ENCODE peak calls at places on chromosomes 2 and 18, in nine cellular contexts. R, Q, I, N, M, F, Z, W and Y are unnamed samples.

GRCh38 chr2:3712424-3712823 is 9.0 kb downstream of the DCDC2C start:
- DNase-seq in R (no peak), W (no peak), I (no peak), F (no peak), Q (no peak), N (no peak), M (no peak), Z (no peak), Y (no peak)

GRCh38 chr2:154537024-154537423 is 161.5 kb upstream of the KCNJ3 start:
- DNase-seq in I (no peak), Q (no peak), R (no peak), N (no peak), M (no peak), W (no peak), F (no peak), Z (no peak), Y (peak)

GRCh38 chr2:2769481-2770431 is 438.7 kb upstream of the MYT1L start:
- DNase-seq in N (peak), M (no peak), F (no peak), I (no peak), Z (no peak), W (no peak), Q (peak), R (no peak), Y (no peak)

GRCh38 chr18:44856157-44856556 is 175.5 kb downstream of the SETBP1 start:
- DNase-seq in N (no peak), W (no peak), F (no peak), R (no peak), Z (no peak), I (no peak), M (no peak), Q (no peak), Y (no peak)

GRCh38 chr2:159149786-159150185 is 136.7 kb downstream of the WDSUB1 start:
- DNase-seq in W (no peak), Z (no peak), F (no peak), I (no peak), Q (no peak), R (no peak), N (no peak), M (no peak), Y (no peak)

GRCh38 chr18:10927290-10927979 is 221.9 kb downstream of the PIEZO2 start:
- DNase-seq in I (no peak), N (no peak), Q (no peak), M (no peak), Z (peak), R (no peak), F (no peak), W (no peak), Y (no peak)

GRCh38 chr2:223846524-223846923 is 9.1 kb upstream of the AP1S3 start:
- DNase-seq in R (no peak), Q (no peak), M (no peak), I (no peak), F (no peak), W (no peak), N (no peak), Z (peak), Y (no peak)

GRCh38 chr18:26429535-26429934 is 118.8 kb downstream of the KCTD1 start:
- DNase-seq in F (no peak), Q (no peak), M (peak), I (no peak), N (no peak), W (peak), R (no peak), Z (peak), Y (no peak)

GRCh38 chr2:98764499-98764898 is 33.6 kb upstream of the MGAT4A start:
- DNase-seq in M (no peak), Z (no peak), I (no peak), W (no peak), Q (no peak), R (no peak), F (no peak), N (no peak), Y (no peak)

GRCh38 chr18:53947092-53947640 is 277.3 kb downstream of the MBD2 start:
- DNase-seq in W (no peak), Q (no peak), F (no peak), I (no peak), N (no peak), Z (no peak), M (no peak), R (no peak), Y (no peak)

GRCh38 chr2:49240608-49241007 is 86.3 kb upstream of the FSHR start:
- DNase-seq in F (no peak), N (no peak), I (no peak), Z (peak), Q (no peak), M (peak), W (no peak), R (no peak), Y (no peak)

GRCh38 chr2:235765181-235765820 is 271.5 kb downstream of the AGAP1 start:
- DNase-seq in M (peak), F (no peak), Z (peak), N (no peak), Q (peak), R (no peak), I (no peak), W (no peak), Y (no peak)

GRCh38 chr2:217279571-217279970 is 419.7 kb upstream of the TNP1 start:
- DNase-seq in I (no peak), N (no peak), M (no peak), Q (no peak), Z (peak), W (no peak), R (no peak), F (no peak), Y (no peak)

GRCh38 chr2:236176417-236176816 is 8.2 kb upstream of the GBX2 start:
- DNase-seq in R (no peak), M (peak), Q (no peak), W (no peak), I (no peak), Z (peak), F (peak), N (no peak), Y (peak)

GRCh38 chr2:148130571-148130970 is 109.7 kb downstream of the MBD5 start:
- DNase-seq in R (no peak), Z (peak), F (no peak), I (no peak), Q (no peak), M (peak), N (no peak), W (no peak), Y (no peak)

GRCh38 chr2:236498369-236498768 is 71.3 kb upstream of the ACKR3 start:
- DNase-seq in R (no peak), Z (peak), W (no peak), I (no peak), Q (no peak), N (no peak), F (no peak), M (no peak), Y (no peak)

GRCh38 chr2:166333809-166334208 is 41.9 kb downstream of the SCN9A start:
- DNase-seq in M (no peak), Z (no peak), R (no peak), F (no peak), N (no peak), I (no peak), Q (no peak), W (no peak), Y (no peak)

GRCh38 chr2:110818767-110819481 is 86.6 kb downstream of the ACOXL start:
- DNase-seq in M (no peak), W (no peak), N (no peak), R (no peak), Z (peak), F (no peak), Q (no peak), I (no peak), Y (no peak)

GRCh38 chr2:11129598-11130449 is 25.4 kb upstream of the SLC66A3 start:
- DNase-seq in Z (peak), R (peak), M (peak), N (peak), I (peak), F (peak), Q (no peak), W (no peak), Y (peak)

GRCh38 chr2:56749152-56749752 is 565.5 kb downstream of the CCDC85A start:
- DNase-seq in N (no peak), I (no peak), W (no peak), R (no peak), F (no peak), Z (peak), M (peak), Q (no peak), Y (peak)

GRCh38 chr2:150630587-150631235 is 143.2 kb upstream of the RND3 start:
- DNase-seq in F (no peak), Z (peak), N (no peak), W (no peak), R (no peak), I (no peak), Q (no peak), M (no peak), Y (no peak)

GRCh38 chr18:61735564-61736102 is 157.2 kb downstream of the RNF152 start:
- DNase-seq in Z (no peak), Q (no peak), M (no peak), I (no peak), F (no peak), N (peak), R (no peak), W (no peak), Y (no peak)

GRCh38 chr2:46390901-46391395 is 88.4 kb upstream of the TMEM247 start:
- DNase-seq in Z (no peak), M (no peak), F (no peak), Q (no peak), I (no peak), W (no peak), N (no peak), R (no peak), Y (no peak)

DNA sequence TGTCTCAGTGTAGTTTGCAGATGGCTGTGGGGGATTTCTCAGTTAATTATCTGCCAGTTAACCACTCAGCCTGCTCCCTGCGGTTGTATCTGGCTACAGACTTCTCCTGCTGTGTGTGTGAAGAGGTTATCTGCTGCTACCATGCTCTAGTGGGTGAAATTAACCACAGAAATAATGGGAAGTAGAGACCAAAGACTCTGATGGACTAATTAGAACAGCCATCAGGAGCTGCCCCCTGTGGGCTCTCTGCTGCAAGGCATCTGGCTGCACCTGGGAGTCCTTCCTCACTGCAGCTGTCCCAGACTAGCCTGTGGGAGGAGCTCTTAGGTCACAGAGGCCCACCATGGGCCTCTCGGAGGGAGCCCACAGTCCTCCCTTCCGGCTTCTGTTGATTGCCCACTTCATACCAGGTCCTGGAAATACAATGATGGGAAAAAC is 66.6 kb downstream of the CTIF start:
- DNase-seq in W (no peak), I (no peak), Z (peak), M (no peak), Q (no peak), F (no peak), N (no peak), R (no peak), Y (no peak)
- TF ChIP-seq CTCF in W (no peak), I (peak), Z (peak), M (peak), Q (no peak), F (no peak), N (no peak), R (no peak), Y (peak)

GRCh38 chr2:24913896-24914295 is 6.1 kb downstream of the ADCY3 start:
- DNase-seq in N (no peak), F (no peak), Q (no peak), R (peak), Z (no peak), W (no peak), I (no peak), M (no peak), Y (no peak)

GRCh38 chr2:24914713-24915112 is 5.3 kb downstream of the ADCY3 start:
- DNase-seq in W (no peak), I (no peak), R (peak), M (no peak), Q (no peak), N (no peak), Z (no peak), F (no peak), Y (no peak)

GRCh38 chr2:24917731-24918325 is 2.2 kb downstream of the ADCY3 start:
- DNase-seq in I (no peak), Q (no peak), R (no peak), Z (no peak), W (no peak), M (no peak), F (no peak), N (no peak), Y (no peak)

GRCh38 chr2:24917086-24917485 is 3.0 kb downstream of the ADCY3 start:
- DNase-seq in Z (peak), R (peak), W (no peak), N (no peak), I (no peak), Q (no peak), M (no peak), F (no peak), Y (peak)

DNA sequence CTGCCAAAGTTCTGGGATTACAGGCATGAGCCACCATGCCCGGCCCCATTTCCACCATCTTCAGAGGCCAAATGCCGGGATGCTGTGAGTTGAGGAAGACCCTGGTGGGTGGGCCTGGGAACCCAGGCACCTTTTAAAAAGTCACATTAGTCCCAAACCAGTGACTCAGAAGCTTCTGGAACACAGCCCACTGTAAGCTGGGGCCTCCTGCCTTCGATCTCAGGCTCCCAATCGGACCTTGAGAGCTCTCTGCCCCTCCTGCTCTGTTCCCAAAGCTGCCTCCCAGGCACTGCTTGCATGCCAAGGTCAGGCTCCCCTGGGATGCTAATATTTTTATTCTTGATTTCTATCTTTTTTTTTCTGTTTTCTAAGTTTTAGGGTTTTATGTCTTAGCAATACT is 4.2 kb downstream of the ADCY3 start:
- DNase-seq in R (peak), M (no peak), W (no peak), I (no peak), N (no peak), Q (no peak), F (no peak), Z (peak), Y (no peak)
- TF ChIP-seq CTCF in R (no peak), M (no peak), W (no peak), I (no peak), N (no peak), Q (no peak), F (no peak), Z (no peak), Y (no peak)

GRCh38 chr2:54504866-54505265 is 48.7 kb downstream of the SPTBN1 start:
- DNase-seq in Q (no peak), Z (no peak), N (no peak), R (no peak), F (no peak), M (no peak), I (no peak), W (peak), Y (no peak)

GRCh38 chr2:54503828-54504227 is 47.7 kb downstream of the SPTBN1 start:
- DNase-seq in N (no peak), Z (no peak), F (no peak), R (no peak), Q (no peak), I (no peak), W (no peak), M (no peak), Y (no peak)

GRCh38 chr2:54500404-54501147 is 44.4 kb downstream of the SPTBN1 start:
- DNase-seq in F (no peak), M (no peak), Z (no peak), Q (peak), R (no peak), I (no peak), N (no peak), W (no peak), Y (no peak)

GRCh38 chr2:54502731-54503130 is 46.6 kb downstream of the SPTBN1 start:
- DNase-seq in R (no peak), Z (no peak), I (no peak), Q (no peak), N (no peak), M (no peak), F (no peak), W (no peak), Y (no peak)

GRCh38 chr2:54503192-54503591 is 47.1 kb downstream of the SPTBN1 start:
- DNase-seq in F (no peak), N (peak), I (peak), M (no peak), Q (no peak), W (no peak), R (no peak), Z (peak), Y (peak)
- TF ChIP-seq CTCF in F (peak), N (peak), I (peak), M (peak), Q (peak), W (peak), R (no peak), Z (peak), Y (peak)

GRCh38 chr2:127810637-127811396 is at the start of gene WDR33:
- DNase-seq in F (peak), W (peak), Q (peak), R (peak), M (peak), Z (peak), I (peak), N (peak), Y (peak)
- TF ChIP-seq CTCF in F (no peak), W (no peak), Q (no peak), R (peak), M (no peak), Z (no peak), I (no peak), N (peak), Y (peak)